ENCODE peak calls at places on chromosomes 7 and 10, in six cellular contexts. L, O, N, Y, Q and A are unnamed samples.

GRCh38 chr7:132275384-132275783 is 300.9 kb downstream of the PLXNA4 start:
- DNase-seq in L (no peak), N (no peak), O (no peak), Y (no peak), Q (no peak), A (no peak)

GRCh38 chr10:103835121-103836045 is 20.0 kb downstream of the SH3PXD2A start:
- DNase-seq in O (no peak), Q (no peak), Y (no peak), N (no peak), L (no peak), A (peak; percentile 47)

GRCh38 chr7:29449569-29450260 is 113.9 kb upstream of the PRR15 start:
- DNase-seq in N (peak; percentile 66), Y (no peak), L (no peak), Q (no peak), O (no peak), A (no peak)

GRCh38 chr10:100728928-100729876 is 16.2 kb upstream of the PAX2 start:
- DNase-seq in L (no peak), Y (peak; percentile 83), N (peak; percentile 50), Q (no peak), O (peak; percentile 45), A (no peak)

GRCh38 chr10:34116780-34117179 is 698.3 kb downstream of the PARD3 start:
- DNase-seq in Y (no peak), L (no peak), O (no peak), Q (no peak), N (peak; percentile 32), A (no peak)

GRCh38 chr10:44969854-44970253 is 8.8 kb downstream of the DEPP1 start:
- DNase-seq in N (no peak), L (no peak), O (no peak), Y (no peak), Q (no peak), A (no peak)

GRCh38 chr7:8423057-8423456 is 10.4 kb upstream of the NXPH1 start:
- DNase-seq in Q (no peak), Y (no peak), N (no peak), L (no peak), O (no peak), A (no peak)

GRCh38 chr10:80684217-80684616 is 146.5 kb downstream of the SH2D4B start:
- DNase-seq in Y (peak; percentile 58), N (no peak), L (no peak), O (peak; percentile 60), Q (no peak), A (no peak)

GRCh38 chr10:86169066-86169465 is 197.5 kb downstream of the GRID1 start:
- DNase-seq in Y (no peak), Q (no peak), N (no peak), O (no peak), L (no peak), A (no peak)

GRCh38 chr10:121886997-121887622 is 40.7 kb downstream of the ATE1 start:
- DNase-seq in L (peak; percentile 41), Q (no peak), Y (peak; percentile 69), N (peak; percentile 61), O (peak; percentile 65), A (peak; percentile 64)

GRCh38 chr7:80334908-80335307 is 177.0 kb downstream of the GNAT3 start:
- DNase-seq in Q (no peak), N (no peak), Y (no peak), O (no peak), L (no peak), A (no peak)

GRCh38 chr7:80330434-80330833 is 181.4 kb downstream of the GNAT3 start:
- DNase-seq in Y (no peak), L (no peak), Q (no peak), N (no peak), O (no peak), A (no peak)

GRCh38 chr7:80334185-80334584 is 177.7 kb downstream of the GNAT3 start:
- DNase-seq in L (no peak), Q (no peak), Y (no peak), O (no peak), N (no peak), A (no peak)

DNA sequence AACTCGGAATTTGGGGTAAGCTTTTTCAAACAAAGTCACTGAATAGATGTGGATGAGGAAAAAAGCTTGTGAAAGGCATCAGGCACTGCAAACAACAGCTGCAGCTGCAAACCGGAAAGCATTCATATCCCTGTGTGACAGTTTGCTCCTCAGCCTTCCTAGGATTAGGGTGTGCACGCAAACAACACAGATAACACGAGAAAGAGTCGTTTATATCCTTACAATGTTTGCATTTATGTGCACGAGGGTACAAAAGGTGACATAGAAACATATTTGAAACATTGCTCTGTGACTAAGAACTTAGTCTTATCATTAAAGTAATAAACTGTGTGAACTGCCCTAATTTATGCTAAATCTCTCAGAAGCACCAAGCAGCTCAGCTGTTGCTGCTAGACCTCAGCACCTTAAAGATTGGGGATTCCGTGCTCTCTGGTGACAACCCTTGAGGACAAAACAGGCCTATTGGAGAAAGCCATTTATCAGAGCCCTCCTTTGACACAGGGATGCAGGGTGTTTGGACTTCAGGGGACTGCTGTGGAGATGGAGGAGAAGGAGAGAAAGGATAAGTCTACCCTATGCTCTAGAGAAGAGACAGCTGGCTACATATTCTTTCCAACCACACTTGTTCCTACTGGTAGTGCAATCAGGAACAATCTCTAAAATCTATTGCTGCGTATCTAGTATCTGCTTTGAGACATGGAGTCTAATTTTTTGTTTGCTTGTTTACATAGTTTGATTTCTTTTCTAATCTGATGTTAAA is 176.2 kb downstream of the GNAT3 start:
- DNase-seq in Y (no peak), N (no peak), Q (no peak), O (no peak), L (no peak), A (no peak)
- TF ChIP-seq GABPA in Y (no peak), N (no peak), Q (no peak), O (no peak), L (no peak), A (no peak)

GRCh38 chr10:28250782-28251181 is 52.1 kb downstream of the MPP7 start:
- DNase-seq in Q (no peak), O (peak; percentile 10), L (no peak), N (peak; percentile 29), Y (no peak), A (no peak)
- TF ChIP-seq CTCF in Q (peak; percentile 52), O (peak; percentile 59), L (no peak), N (peak; percentile 49), Y (peak; percentile 68), A (no peak)

DNA sequence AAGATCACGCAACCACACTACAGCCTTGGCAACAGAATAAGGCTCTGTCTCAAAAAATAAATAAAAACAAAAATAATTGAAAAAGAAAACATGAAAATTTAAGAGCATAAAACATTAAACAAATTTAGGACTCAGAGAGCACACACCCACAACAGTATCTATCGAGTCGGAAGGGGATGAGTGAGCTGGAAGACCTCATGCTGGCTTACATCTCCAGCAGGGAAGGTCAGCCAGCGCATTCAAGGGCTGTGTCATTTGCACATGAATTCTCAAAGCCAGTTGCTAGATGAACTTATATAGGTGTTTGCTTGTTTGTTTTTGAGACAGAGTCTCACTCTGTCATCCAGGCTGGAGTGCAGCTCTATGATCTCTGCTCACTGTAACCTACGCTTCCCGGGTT is 50.3 kb downstream of the SRRM3 start:
- DNase-seq in O (no peak), Q (no peak), Y (no peak), N (no peak), L (no peak), A (no peak)
- TF ChIP-seq GABPA in O (no peak), Q (no peak), Y (no peak), N (no peak), L (no peak), A (no peak)

DNA sequence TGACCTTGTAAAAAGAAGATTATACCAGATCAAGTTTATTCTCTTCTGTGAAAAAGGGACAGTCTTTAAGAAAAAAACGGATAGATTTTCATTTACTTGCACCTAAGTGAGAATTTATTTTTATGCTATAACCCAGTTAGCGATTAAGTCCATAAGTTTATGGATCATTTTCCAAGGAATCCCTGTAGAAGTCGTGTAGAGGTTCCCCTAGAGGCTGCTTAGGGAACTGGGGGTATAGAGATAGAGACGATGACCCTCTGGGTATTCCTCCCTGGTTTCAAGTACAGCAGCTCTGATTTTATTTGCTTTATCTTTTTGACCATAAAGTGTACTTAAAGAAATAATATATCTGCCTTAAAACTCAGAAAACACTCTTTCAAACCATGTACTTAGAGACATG is 648.4 kb upstream of the LRRTM3 start:
- DNase-seq in N (no peak), Q (no peak), O (no peak), L (no peak), Y (no peak), A (no peak)
- TF ChIP-seq CTCF in N (no peak), Q (no peak), O (no peak), L (peak; percentile 51), Y (peak; percentile 40), A (no peak)

GRCh38 chr7:50863053-50863452 is 80.4 kb upstream of the GRB10 start:
- DNase-seq in Y (no peak), O (no peak), Q (no peak), N (no peak), L (no peak), A (no peak)
- TF ChIP-seq GABPA in Y (no peak), O (no peak), Q (no peak), N (no peak), L (no peak), A (no peak)

GRCh38 chr7:2567663-2568238 is 9.0 kb downstream of the IQCE start:
- DNase-seq in Y (peak; percentile 69), O (peak; percentile 31), N (peak; percentile 42), Q (no peak), L (peak; percentile 31), A (no peak)
- TF ChIP-seq CTCF in Y (peak; percentile 46), O (peak; percentile 68), N (peak; percentile 89), Q (peak; percentile 59), L (peak; percentile 83), A (no peak)

GRCh38 chr10:7532723-7533498 is 122.1 kb upstream of the SFMBT2 start:
- DNase-seq in O (no peak), Y (no peak), Q (no peak), N (peak; percentile 81), L (no peak), A (no peak)

GRCh38 chr10:7525314-7526016 is 114.6 kb upstream of the SFMBT2 start:
- DNase-seq in Q (peak; percentile 64), N (peak; percentile 71), L (no peak), Y (peak; percentile 83), O (peak; percentile 76), A (peak; percentile 21)

GRCh38 chr10:7527468-7527867 is 116.6 kb upstream of the SFMBT2 start:
- DNase-seq in Y (no peak), N (no peak), O (no peak), Q (no peak), L (no peak), A (no peak)

GRCh38 chr10:7526017-7526400 is 115.2 kb upstream of the SFMBT2 start:
- DNase-seq in N (peak; percentile 23), Y (no peak), O (no peak), Q (no peak), L (no peak), A (no peak)

DNA sequence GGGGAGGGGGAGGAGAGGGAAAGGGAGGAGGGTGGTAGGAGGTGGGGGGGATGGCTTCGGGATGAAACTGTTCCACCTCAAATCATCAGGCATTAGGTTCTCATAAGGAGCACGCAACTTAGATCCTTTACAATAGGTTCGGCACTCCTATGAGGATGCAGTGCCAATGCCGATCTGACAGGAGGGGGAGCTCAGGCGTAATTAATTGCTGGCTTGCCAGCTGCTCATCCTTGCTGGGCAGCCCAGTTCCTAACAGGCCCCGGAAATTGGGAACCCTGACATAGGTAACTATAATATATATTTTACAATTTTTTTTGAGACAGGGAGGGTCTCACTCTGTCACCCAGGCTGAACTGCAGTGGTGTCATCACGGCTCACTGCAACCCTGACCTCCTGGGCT is 118.8 kb upstream of the SFMBT2 start:
- DNase-seq in N (peak; percentile 41), O (no peak), L (peak; percentile 29), Q (no peak), Y (peak; percentile 67), A (no peak)
- TF ChIP-seq GABPA in N (no peak), O (no peak), L (no peak), Q (no peak), Y (no peak), A (no peak)